ENCODE peak calls at places on chromosomes 1 and 21, in ten cellular contexts. One of them, this sample, is unnamed.

GRCh38 chr1:7334475-7335035 is 436.5 kb upstream of the VAMP3 start:
- DNase-seq in coronary artery: peak
- DNase-seq in transverse colon: peak
- DNase-seq in astrocyte of the spinal cord: peak
- DNase-seq in HCT116: no peak
- DNase-seq in mammary epithelial cell: peak
- DNase-seq in dorsolateral prefrontal cortex: no peak
- DNase-seq in cardiac fibroblast: peak
- DNase-seq in PC-3: no peak
- DNase-seq in lower leg skin: peak
- DNase-seq in this sample: peak

GRCh38 chr1:152486400-152487006 is 24.1 kb upstream of the LCE5A start:
- DNase-seq in lower leg skin: no peak
- DNase-seq in PC-3: peak
- DNase-seq in astrocyte of the spinal cord: no peak
- DNase-seq in dorsolateral prefrontal cortex: no peak
- DNase-seq in mammary epithelial cell: no peak
- DNase-seq in cardiac fibroblast: no peak
- DNase-seq in coronary artery: no peak
- DNase-seq in HCT116: no peak
- DNase-seq in transverse colon: no peak
- DNase-seq in this sample: no peak

GRCh38 chr21:14206222-14206621 is 4.5 kb downstream of the LIPI start:
- DNase-seq in cardiac fibroblast: no peak
- DNase-seq in coronary artery: no peak
- DNase-seq in HCT116: no peak
- DNase-seq in astrocyte of the spinal cord: no peak
- DNase-seq in PC-3: no peak
- DNase-seq in mammary epithelial cell: no peak
- DNase-seq in lower leg skin: no peak
- DNase-seq in transverse colon: no peak
- DNase-seq in dorsolateral prefrontal cortex: no peak
- DNase-seq in this sample: no peak

GRCh38 chr21:32337206-32337605 is 38.6 kb downstream of the MRAP start:
- DNase-seq in mammary epithelial cell: no peak
- DNase-seq in lower leg skin: no peak
- DNase-seq in transverse colon: no peak
- DNase-seq in cardiac fibroblast: no peak
- DNase-seq in dorsolateral prefrontal cortex: no peak
- DNase-seq in PC-3: no peak
- DNase-seq in astrocyte of the spinal cord: no peak
- DNase-seq in coronary artery: no peak
- DNase-seq in HCT116: no peak
- DNase-seq in this sample: no peak

GRCh38 chr1:113783254-113784103 is 24.2 kb upstream of the PHTF1 start:
- DNase-seq in cardiac fibroblast: peak
- DNase-seq in PC-3: no peak
- DNase-seq in coronary artery: no peak
- DNase-seq in transverse colon: peak
- DNase-seq in astrocyte of the spinal cord: peak
- DNase-seq in mammary epithelial cell: peak
- DNase-seq in dorsolateral prefrontal cortex: no peak
- DNase-seq in HCT116: no peak
- DNase-seq in lower leg skin: peak
- DNase-seq in this sample: peak

GRCh38 chr1:9473032-9473792 is 66.1 kb upstream of the SLC25A33 start:
- DNase-seq in dorsolateral prefrontal cortex: no peak
- DNase-seq in lower leg skin: peak
- DNase-seq in astrocyte of the spinal cord: peak
- DNase-seq in HCT116: peak
- DNase-seq in PC-3: peak
- DNase-seq in coronary artery: peak
- DNase-seq in cardiac fibroblast: peak
- DNase-seq in mammary epithelial cell: peak
- DNase-seq in transverse colon: peak
- DNase-seq in this sample: peak

GRCh38 chr1:236604218-236605029 is at the start of gene HEATR1:
- DNase-seq in transverse colon: peak
- DNase-seq in HCT116: peak
- DNase-seq in dorsolateral prefrontal cortex: peak
- DNase-seq in lower leg skin: peak
- DNase-seq in cardiac fibroblast: peak
- DNase-seq in mammary epithelial cell: peak
- DNase-seq in PC-3: peak
- DNase-seq in astrocyte of the spinal cord: peak
- DNase-seq in coronary artery: peak
- DNase-seq in this sample: peak

GRCh38 chr1:43835141-43836021 is 98.2 kb upstream of the ARTN start:
- DNase-seq in cardiac fibroblast: peak
- DNase-seq in transverse colon: no peak
- DNase-seq in astrocyte of the spinal cord: peak
- DNase-seq in PC-3: peak
- DNase-seq in lower leg skin: no peak
- DNase-seq in mammary epithelial cell: peak
- DNase-seq in HCT116: peak
- DNase-seq in coronary artery: no peak
- DNase-seq in dorsolateral prefrontal cortex: no peak
- DNase-seq in this sample: peak

GRCh38 chr1:10640079-10640578 is 156.3 kb downstream of the CASZ1 start:
- DNase-seq in PC-3: no peak
- DNase-seq in coronary artery: no peak
- DNase-seq in lower leg skin: no peak
- DNase-seq in mammary epithelial cell: no peak
- DNase-seq in HCT116: no peak
- DNase-seq in astrocyte of the spinal cord: no peak
- DNase-seq in cardiac fibroblast: no peak
- DNase-seq in dorsolateral prefrontal cortex: no peak
- DNase-seq in transverse colon: no peak
- DNase-seq in this sample: no peak

GRCh38 chr1:36342426-36343185 is 19.2 kb upstream of the EVA1B start:
- DNase-seq in PC-3: peak
- DNase-seq in cardiac fibroblast: peak
- DNase-seq in HCT116: no peak
- DNase-seq in mammary epithelial cell: peak
- DNase-seq in coronary artery: no peak
- DNase-seq in transverse colon: peak
- DNase-seq in lower leg skin: no peak
- DNase-seq in dorsolateral prefrontal cortex: no peak
- DNase-seq in astrocyte of the spinal cord: peak
- DNase-seq in this sample: peak

GRCh38 chr1:235331391-235331790 is 3.0 kb downstream of the GGPS1 start:
- DNase-seq in coronary artery: no peak
- DNase-seq in mammary epithelial cell: no peak
- DNase-seq in lower leg skin: no peak
- DNase-seq in HCT116: no peak
- DNase-seq in astrocyte of the spinal cord: no peak
- DNase-seq in cardiac fibroblast: no peak
- DNase-seq in dorsolateral prefrontal cortex: no peak
- DNase-seq in PC-3: no peak
- DNase-seq in transverse colon: no peak
- DNase-seq in this sample: peak
- H3K4me3 ChIP-seq in coronary artery: no peak
- H3K4me3 ChIP-seq in mammary epithelial cell: no peak
- H3K4me3 ChIP-seq in lower leg skin: no peak
- H3K4me3 ChIP-seq in HCT116: no peak
- H3K4me3 ChIP-seq in astrocyte of the spinal cord: no peak
- H3K4me3 ChIP-seq in cardiac fibroblast: no peak
- H3K4me3 ChIP-seq in dorsolateral prefrontal cortex: peak
- H3K4me3 ChIP-seq in PC-3: peak
- H3K4me3 ChIP-seq in transverse colon: no peak
- H3K4me3 ChIP-seq in this sample: peak

DNA sequence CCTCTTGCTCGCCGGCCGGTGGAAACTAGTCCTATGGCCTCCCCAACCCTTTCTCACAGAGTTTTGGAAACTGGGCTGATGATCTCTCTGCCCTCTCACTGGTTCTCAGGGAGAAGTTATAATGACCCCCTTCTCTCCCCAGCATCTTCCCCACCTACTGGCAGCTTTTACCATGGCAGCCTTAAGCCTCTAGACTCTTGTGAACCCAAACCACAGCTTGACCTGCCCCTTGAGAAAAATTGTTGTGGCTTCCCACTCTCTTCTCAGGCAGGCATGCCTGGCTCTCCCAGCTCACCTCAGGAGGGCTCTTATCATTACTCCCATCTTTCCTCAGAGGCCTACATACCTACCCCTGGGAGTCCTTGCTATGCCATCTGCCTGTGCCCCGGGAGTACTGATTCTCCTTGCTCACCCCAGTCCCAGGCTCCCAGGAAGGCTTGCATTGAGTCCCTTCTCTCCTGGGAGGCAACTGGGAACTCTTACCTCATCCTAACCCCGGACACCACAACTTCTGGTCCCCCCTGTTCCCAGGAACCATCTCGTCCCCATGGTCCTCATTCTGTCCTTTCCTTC is 1.6 kb downstream of the NSUN4 start:
- DNase-seq in coronary artery: no peak
- DNase-seq in cardiac fibroblast: peak
- DNase-seq in mammary epithelial cell: peak
- DNase-seq in dorsolateral prefrontal cortex: no peak
- DNase-seq in transverse colon: no peak
- DNase-seq in PC-3: peak
- DNase-seq in astrocyte of the spinal cord: peak
- DNase-seq in HCT116: no peak
- DNase-seq in lower leg skin: no peak
- DNase-seq in this sample: peak
- TF ChIP-seq CTCF in coronary artery: no peak
- TF ChIP-seq CTCF in cardiac fibroblast: peak
- TF ChIP-seq CTCF in mammary epithelial cell: peak
- TF ChIP-seq CTCF in dorsolateral prefrontal cortex: no peak
- TF ChIP-seq CTCF in transverse colon: no peak
- TF ChIP-seq CTCF in PC-3: peak
- TF ChIP-seq CTCF in astrocyte of the spinal cord: peak
- TF ChIP-seq CTCF in HCT116: peak
- TF ChIP-seq CTCF in lower leg skin: no peak
- TF ChIP-seq CTCF in this sample: peak

GRCh38 chr1:38697387-38697786 is 162.2 kb downstream of the RRAGC start:
- DNase-seq in coronary artery: no peak
- DNase-seq in PC-3: no peak
- DNase-seq in cardiac fibroblast: no peak
- DNase-seq in lower leg skin: no peak
- DNase-seq in transverse colon: no peak
- DNase-seq in HCT116: no peak
- DNase-seq in mammary epithelial cell: no peak
- DNase-seq in dorsolateral prefrontal cortex: no peak
- DNase-seq in astrocyte of the spinal cord: no peak
- DNase-seq in this sample: no peak

GRCh38 chr1:38699330-38700076 is 160.1 kb downstream of the RRAGC start:
- DNase-seq in mammary epithelial cell: no peak
- DNase-seq in astrocyte of the spinal cord: no peak
- DNase-seq in coronary artery: no peak
- DNase-seq in lower leg skin: no peak
- DNase-seq in PC-3: no peak
- DNase-seq in transverse colon: no peak
- DNase-seq in cardiac fibroblast: no peak
- DNase-seq in HCT116: no peak
- DNase-seq in dorsolateral prefrontal cortex: no peak
- DNase-seq in this sample: no peak

GRCh38 chr1:38696371-38696770 is 163.2 kb downstream of the RRAGC start:
- DNase-seq in transverse colon: no peak
- DNase-seq in cardiac fibroblast: no peak
- DNase-seq in astrocyte of the spinal cord: no peak
- DNase-seq in dorsolateral prefrontal cortex: no peak
- DNase-seq in mammary epithelial cell: no peak
- DNase-seq in HCT116: no peak
- DNase-seq in lower leg skin: no peak
- DNase-seq in PC-3: no peak
- DNase-seq in coronary artery: no peak
- DNase-seq in this sample: no peak

GRCh38 chr1:38700077-38700470 is 159.5 kb downstream of the RRAGC start:
- DNase-seq in lower leg skin: no peak
- DNase-seq in transverse colon: no peak
- DNase-seq in cardiac fibroblast: no peak
- DNase-seq in PC-3: no peak
- DNase-seq in HCT116: no peak
- DNase-seq in coronary artery: no peak
- DNase-seq in dorsolateral prefrontal cortex: no peak
- DNase-seq in astrocyte of the spinal cord: no peak
- DNase-seq in mammary epithelial cell: no peak
- DNase-seq in this sample: no peak

DNA sequence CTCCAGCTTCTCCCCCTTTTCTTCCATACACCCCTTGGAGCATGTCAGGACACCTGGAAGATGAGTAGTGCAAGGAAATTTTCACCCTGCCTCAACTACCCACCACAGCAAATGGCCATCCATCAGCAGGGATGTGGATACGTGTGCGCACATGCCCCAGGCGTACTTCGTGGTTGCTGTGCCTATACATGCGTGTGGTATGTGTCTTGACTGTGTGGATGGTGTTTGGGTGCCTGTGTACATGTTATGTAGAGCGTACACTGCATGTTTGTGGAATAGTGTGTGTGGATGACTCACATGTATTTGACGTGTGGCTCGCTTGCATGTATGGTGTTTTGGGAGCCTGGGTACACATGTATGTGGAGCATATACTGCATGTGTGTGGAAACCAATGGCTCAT is 158.5 kb downstream of the RRAGC start:
- DNase-seq in PC-3: no peak
- DNase-seq in dorsolateral prefrontal cortex: no peak
- DNase-seq in mammary epithelial cell: no peak
- DNase-seq in HCT116: no peak
- DNase-seq in cardiac fibroblast: no peak
- DNase-seq in astrocyte of the spinal cord: no peak
- DNase-seq in lower leg skin: no peak
- DNase-seq in coronary artery: no peak
- DNase-seq in transverse colon: no peak
- DNase-seq in this sample: no peak
- H3K4me3 ChIP-seq in PC-3: no peak
- H3K4me3 ChIP-seq in dorsolateral prefrontal cortex: no peak
- H3K4me3 ChIP-seq in mammary epithelial cell: no peak
- H3K4me3 ChIP-seq in HCT116: no peak
- H3K4me3 ChIP-seq in cardiac fibroblast: no peak
- H3K4me3 ChIP-seq in astrocyte of the spinal cord: no peak
- H3K4me3 ChIP-seq in lower leg skin: no peak
- H3K4me3 ChIP-seq in coronary artery: no peak
- H3K4me3 ChIP-seq in transverse colon: no peak
- H3K4me3 ChIP-seq in this sample: no peak

GRCh38 chr1:51086496-51087271 is 15.3 kb upstream of the C1orf185 start:
- DNase-seq in transverse colon: no peak
- DNase-seq in PC-3: no peak
- DNase-seq in coronary artery: no peak
- DNase-seq in dorsolateral prefrontal cortex: no peak
- DNase-seq in lower leg skin: no peak
- DNase-seq in HCT116: no peak
- DNase-seq in mammary epithelial cell: no peak
- DNase-seq in cardiac fibroblast: no peak
- DNase-seq in astrocyte of the spinal cord: no peak
- DNase-seq in this sample: no peak

GRCh38 chr1:51093566-51093965 is 8.5 kb upstream of the C1orf185 start:
- DNase-seq in HCT116: no peak
- DNase-seq in astrocyte of the spinal cord: peak
- DNase-seq in lower leg skin: no peak
- DNase-seq in coronary artery: no peak
- DNase-seq in PC-3: no peak
- DNase-seq in cardiac fibroblast: peak
- DNase-seq in dorsolateral prefrontal cortex: no peak
- DNase-seq in transverse colon: no peak
- DNase-seq in mammary epithelial cell: peak
- DNase-seq in this sample: peak

DNA sequence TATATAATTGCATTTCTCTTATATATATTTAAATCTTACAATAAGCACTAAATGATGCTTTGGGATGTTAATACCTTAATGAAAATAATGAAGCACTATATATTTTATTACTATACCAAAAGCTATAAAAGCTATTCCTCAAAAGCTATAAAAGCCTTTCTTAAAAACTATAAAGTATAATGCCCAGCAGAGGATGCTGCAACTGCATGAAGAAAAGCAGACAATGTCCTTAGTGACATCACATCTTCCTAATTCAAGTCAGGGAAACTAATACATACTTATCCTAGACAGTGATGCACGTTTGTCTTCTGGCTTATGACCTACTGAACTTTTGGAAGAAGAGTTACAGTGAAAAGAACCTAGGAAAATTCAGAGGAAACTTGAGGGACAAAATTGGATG is 13.6 kb upstream of the C1orf185 start:
- DNase-seq in cardiac fibroblast: peak
- DNase-seq in lower leg skin: no peak
- DNase-seq in mammary epithelial cell: no peak
- DNase-seq in coronary artery: no peak
- DNase-seq in HCT116: peak
- DNase-seq in PC-3: peak
- DNase-seq in dorsolateral prefrontal cortex: no peak
- DNase-seq in transverse colon: no peak
- DNase-seq in astrocyte of the spinal cord: no peak
- DNase-seq in this sample: no peak
- TF ChIP-seq CTCF in cardiac fibroblast: peak
- TF ChIP-seq CTCF in lower leg skin: no peak
- TF ChIP-seq CTCF in mammary epithelial cell: peak
- TF ChIP-seq CTCF in coronary artery: no peak
- TF ChIP-seq CTCF in HCT116: no peak
- TF ChIP-seq CTCF in PC-3: peak
- TF ChIP-seq CTCF in dorsolateral prefrontal cortex: no peak
- TF ChIP-seq CTCF in transverse colon: no peak
- TF ChIP-seq CTCF in astrocyte of the spinal cord: peak
- TF ChIP-seq CTCF in this sample: peak